ENCODE peak calls at places on chromosome 20, in nine cellular contexts. I, Z, R, F, V, K, G, E and O are unnamed samples.

GRCh38 chr20:64145458-64146300 is 18.6 kb upstream of the MYT1 start:
- DNase-seq in I (no peak), E (no peak), R (no peak), F (no peak), V (no peak), K (no peak), Z (peak), G (peak), O (no peak)

GRCh38 chr20:53001502-53002301 is 29.5 kb downstream of the TSHZ2 start:
- DNase-seq in V (no peak), K (no peak), I (peak), Z (no peak), G (no peak), R (no peak), E (no peak), F (no peak), O (no peak)

GRCh38 chr20:36462440-36463211 is 78.7 kb upstream of the MYL9 start:
- DNase-seq in I (peak), E (peak), K (peak), Z (peak), R (peak), G (peak), V (peak), F (no peak), O (no peak)

GRCh38 chr20:50003253-50003656 is 20.5 kb downstream of the SNAI1 start:
- DNase-seq in E (no peak), F (peak), I (peak), Z (no peak), V (no peak), R (peak), K (no peak), G (no peak), O (no peak)

GRCh38 chr20:7943891-7944290 is 3.6 kb upstream of the HAO1 start:
- DNase-seq in V (no peak), R (no peak), Z (no peak), K (no peak), F (no peak), G (no peak), I (no peak), E (no peak), O (no peak)

GRCh38 chr20:5592823-5593761 is 157.1 kb upstream of the SHLD1 start:
- DNase-seq in G (no peak), Z (no peak), R (no peak), F (no peak), E (no peak), I (no peak), V (no peak), K (no peak), O (no peak)

GRCh38 chr20:19212524-19213502 is at the start of gene SLC24A3:
- DNase-seq in Z (peak), V (peak), F (no peak), R (peak), K (peak), E (peak), G (no peak), I (peak), O (no peak)

GRCh38 chr20:50919567-50919966 is 11.7 kb downstream of the ADNP start:
- DNase-seq in I (peak), E (peak), G (no peak), Z (peak), F (no peak), R (peak), K (no peak), V (no peak), O (no peak)

GRCh38 chr20:64160118-64160517 is 4.1 kb upstream of the MYT1 start:
- DNase-seq in I (no peak), F (no peak), Z (no peak), G (no peak), V (peak), R (no peak), K (no peak), E (no peak), O (no peak)

GRCh38 chr20:23690581-23690980 is 1.7 kb upstream of the CST4 start:
- DNase-seq in V (no peak), K (no peak), I (no peak), Z (no peak), E (no peak), R (no peak), F (no peak), G (no peak), O (no peak)

GRCh38 chr20:48595495-48596475 is 232.0 kb downstream of the PREX1 start:
- DNase-seq in F (no peak), G (no peak), E (no peak), I (no peak), Z (peak), K (no peak), V (no peak), R (no peak), O (no peak)

GRCh38 chr20:62886709-62887058 is 25.1 kb upstream of the TCFL5 start:
- DNase-seq in R (no peak), K (no peak), I (no peak), F (no peak), E (no peak), V (no peak), G (no peak), Z (no peak), O (no peak)

GRCh38 chr20:3405696-3406358 is 1.6 kb downstream of the DNAAF9 start:
- DNase-seq in G (no peak), E (no peak), Z (no peak), K (no peak), I (no peak), F (no peak), V (no peak), R (no peak), O (no peak)

GRCh38 chr20:51469578-51470520 is 72.7 kb downstream of the NFATC2 start:
- DNase-seq in Z (no peak), V (no peak), I (no peak), R (no peak), E (peak), K (no peak), G (no peak), F (no peak), O (no peak)

GRCh38 chr20:10519361-10520048 is 84.4 kb downstream of the SLX4IP start:
- DNase-seq in I (peak), Z (no peak), G (no peak), V (no peak), R (no peak), F (no peak), K (no peak), E (no peak), O (no peak)

GRCh38 chr20:568865-569415 is 25.4 kb upstream of the CSNK2A1 start:
- DNase-seq in I (no peak), R (no peak), E (no peak), V (no peak), K (no peak), F (no peak), Z (no peak), G (no peak), O (no peak)

GRCh38 chr20:20603339-20603990 is 109.0 kb downstream of the RALGAPA2 start:
- DNase-seq in G (no peak), F (no peak), I (no peak), K (no peak), Z (no peak), V (no peak), E (no peak), R (peak), O (no peak)

GRCh38 chr20:33908351-33908750 is 85.4 kb upstream of the RALY start:
- DNase-seq in V (no peak), I (no peak), Z (no peak), G (no peak), K (no peak), R (no peak), E (no peak), F (no peak), O (no peak)

GRCh38 chr20:10667560-10668167 is 6.1 kb downstream of the JAG1 start:
- DNase-seq in V (peak), G (no peak), I (no peak), R (peak), Z (no peak), K (no peak), E (no peak), F (no peak), O (no peak)

GRCh38 chr20:12023169-12023795 is 105.6 kb downstream of the BTBD3 start:
- DNase-seq in I (no peak), R (no peak), K (no peak), G (no peak), E (no peak), F (no peak), V (no peak), Z (no peak), O (no peak)

GRCh38 chr20:12152996-12153395 is 235.3 kb downstream of the BTBD3 start:
- DNase-seq in I (peak), V (no peak), E (no peak), Z (no peak), F (peak), K (no peak), R (no peak), G (no peak), O (no peak)

GRCh38 chr20:4036351-4036750 is 21.0 kb upstream of the RNF24 start:
- DNase-seq in V (no peak), G (no peak), I (no peak), R (no peak), Z (no peak), F (no peak), K (no peak), E (no peak), O (no peak)

GRCh38 chr20:63819224-63819917 is 11.7 kb downstream of the ZBTB46 start:
- DNase-seq in Z (no peak), V (no peak), R (peak), K (no peak), G (no peak), E (peak), I (no peak), F (no peak), O (no peak)

GRCh38 chr20:48818481-48818987 is 9.3 kb downstream of the PREX1 start:
- DNase-seq in I (no peak), Z (no peak), V (no peak), F (no peak), G (peak), E (no peak), R (no peak), K (no peak), O (no peak)

GRCh38 chr20:58718121-58718563 is 25.5 kb downstream of the NPEPL1 start:
- DNase-seq in Z (no peak), F (no peak), V (no peak), I (no peak), R (no peak), G (no peak), K (no peak), E (no peak), O (no peak)

GRCh38 chr20:46324960-46325703 is 16.8 kb upstream of the CDH22 start:
- DNase-seq in Z (no peak), E (no peak), V (peak), R (peak), K (no peak), F (no peak), G (peak), I (no peak), O (no peak)

GRCh38 chr20:63968928-63969760 is 586 bp downstream of the ZNF512B start:
- DNase-seq in V (peak), K (peak), Z (no peak), E (peak), F (no peak), I (no peak), R (no peak), G (peak), O (no peak)

GRCh38 chr20:19211661-19212523 is 550 bp upstream of the SLC24A3 start:
- DNase-seq in E (peak), F (no peak), G (no peak), K (no peak), R (no peak), V (peak), I (peak), Z (peak), O (no peak)

GRCh38 chr20:15699431-15700146 is 873.7 kb downstream of the KIF16B start:
- DNase-seq in V (no peak), E (peak), F (no peak), Z (no peak), G (no peak), R (no peak), K (no peak), I (no peak), O (no peak)

GRCh38 chr20:39588148-39588757 is 626.1 kb downstream of the DHX35 start:
- DNase-seq in I (no peak), G (no peak), E (no peak), R (no peak), F (no peak), K (no peak), V (no peak), Z (no peak), O (no peak)

GRCh38 chr20:36957875-36958667 is 6.6 kb upstream of the SAMHD1 start:
- DNase-seq in I (no peak), G (no peak), F (no peak), E (no peak), K (no peak), V (no peak), Z (no peak), R (no peak), O (no peak)

GRCh38 chr20:23622839-23623343 is 14.9 kb downstream of the CST3 start:
- DNase-seq in G (no peak), R (peak), K (peak), V (no peak), I (peak), F (peak), Z (peak), E (peak), O (no peak)

GRCh38 chr20:4875578-4876067 is 125.7 kb downstream of the SLC23A2 start:
- DNase-seq in V (no peak), G (no peak), I (no peak), E (no peak), K (no peak), Z (no peak), R (no peak), F (no peak), O (no peak)

GRCh38 chr20:32707691-32708581 is 34.2 kb upstream of the C20orf203 start:
- DNase-seq in Z (no peak), I (peak), F (no peak), V (no peak), E (no peak), R (no peak), G (no peak), K (peak), O (no peak)

GRCh38 chr20:3247638-3248037 is 8.6 kb upstream of the SLC4A11 start:
- DNase-seq in I (no peak), F (no peak), R (no peak), Z (no peak), E (no peak), V (no peak), K (no peak), G (no peak), O (no peak)

GRCh38 chr20:45341939-45342862 is 6.0 kb downstream of the SDC4 start:
- DNase-seq in E (peak), K (peak), F (no peak), Z (peak), V (peak), I (peak), G (no peak), R (peak), O (peak)

GRCh38 chr20:64113444-64113775 is 6.0 kb upstream of the NPBWR2 start:
- DNase-seq in I (no peak), V (no peak), K (no peak), Z (no peak), F (no peak), E (peak), R (no peak), G (no peak), O (no peak)

GRCh38 chr20:48350291-48350988 is 477.4 kb downstream of the PREX1 start:
- DNase-seq in R (no peak), F (no peak), V (peak), E (no peak), K (no peak), I (no peak), G (no peak), Z (no peak), O (no peak)

GRCh38 chr20:56440346-56441007 is 27.9 kb upstream of the RTF2 start:
- DNase-seq in E (no peak), R (no peak), Z (no peak), I (peak), V (no peak), G (peak), F (no peak), K (no peak), O (no peak)

DNA sequence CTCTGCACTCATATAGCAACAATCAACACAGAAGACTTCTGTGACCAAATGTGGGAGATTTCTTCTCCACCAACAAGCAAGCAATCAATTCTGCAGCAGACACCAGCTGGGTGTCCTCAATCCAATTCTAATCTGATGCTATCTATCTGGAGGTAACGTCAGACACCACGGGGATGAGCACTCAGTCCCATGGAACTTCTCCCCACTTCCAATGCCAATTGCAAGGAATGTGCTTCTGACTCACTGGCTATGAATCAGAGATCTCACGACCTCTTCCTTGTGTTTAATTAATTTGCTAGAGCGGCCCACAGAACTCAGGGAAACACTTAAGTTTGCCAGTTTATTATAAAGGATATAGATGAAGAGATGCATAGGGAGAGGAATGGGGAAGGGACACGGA is 103.5 kb upstream of the SIRPG start:
- DNase-seq in E (no peak), F (peak), K (no peak), G (no peak), Z (no peak), R (peak), I (peak), V (no peak), O (no peak)
- H3K27ac ChIP-seq in E (no peak), F (peak), K (no peak), G (no peak), Z (no peak), R (no peak), I (no peak), V (no peak), O (no peak)

GRCh38 chr20:31705191-31705590 is 17.5 kb downstream of the BCL2L1 start:
- DNase-seq in K (no peak), V (no peak), E (no peak), R (no peak), G (no peak), I (no peak), Z (no peak), F (no peak), O (no peak)
- H3K27ac ChIP-seq in K (peak), V (no peak), E (no peak), R (peak), G (peak), I (no peak), Z (peak), F (no peak), O (peak)

GRCh38 chr20:41163821-41164220 is 26.5 kb downstream of the PLCG1 start:
- DNase-seq in I (no peak), Z (no peak), G (no peak), V (no peak), F (no peak), E (no peak), K (no peak), R (no peak), O (no peak)

GRCh38 chr20:41160686-41161085 is 23.3 kb downstream of the PLCG1 start:
- DNase-seq in E (no peak), R (no peak), V (no peak), G (no peak), I (no peak), K (no peak), Z (no peak), F (no peak), O (no peak)

GRCh38 chr20:41162396-41162795 is 25.1 kb downstream of the PLCG1 start:
- DNase-seq in E (no peak), Z (no peak), F (no peak), R (no peak), K (no peak), I (no peak), V (no peak), G (no peak), O (no peak)

GRCh38 chr20:41159547-41159946 is 22.2 kb downstream of the PLCG1 start:
- DNase-seq in I (no peak), Z (no peak), V (no peak), G (no peak), R (no peak), F (no peak), E (no peak), K (no peak), O (no peak)

GRCh38 chr20:41161886-41162285 is 24.5 kb downstream of the PLCG1 start:
- DNase-seq in V (no peak), R (no peak), K (no peak), I (no peak), F (no peak), Z (no peak), E (no peak), G (no peak), O (no peak)
- H3K27ac ChIP-seq in V (no peak), R (peak), K (no peak), I (no peak), F (no peak), Z (peak), E (no peak), G (no peak), O (no peak)

GRCh38 chr20:43840382-43841070 is 74.1 kb upstream of the TOX2 start:
- DNase-seq in K (no peak), F (no peak), I (peak), E (no peak), V (peak), G (peak), R (peak), Z (no peak), O (no peak)

GRCh38 chr20:43844778-43845614 is 69.7 kb upstream of the TOX2 start:
- DNase-seq in Z (no peak), E (no peak), R (peak), F (peak), I (peak), K (no peak), G (no peak), V (no peak), O (no peak)

GRCh38 chr20:43843965-43844660 is 70.5 kb upstream of the TOX2 start:
- DNase-seq in R (no peak), G (no peak), Z (no peak), F (no peak), V (no peak), E (no peak), I (no peak), K (no peak), O (no peak)

GRCh38 chr20:43842126-43843020 is 72.3 kb upstream of the TOX2 start:
- DNase-seq in R (no peak), F (no peak), E (no peak), K (no peak), I (no peak), Z (no peak), G (no peak), V (no peak), O (no peak)

DNA sequence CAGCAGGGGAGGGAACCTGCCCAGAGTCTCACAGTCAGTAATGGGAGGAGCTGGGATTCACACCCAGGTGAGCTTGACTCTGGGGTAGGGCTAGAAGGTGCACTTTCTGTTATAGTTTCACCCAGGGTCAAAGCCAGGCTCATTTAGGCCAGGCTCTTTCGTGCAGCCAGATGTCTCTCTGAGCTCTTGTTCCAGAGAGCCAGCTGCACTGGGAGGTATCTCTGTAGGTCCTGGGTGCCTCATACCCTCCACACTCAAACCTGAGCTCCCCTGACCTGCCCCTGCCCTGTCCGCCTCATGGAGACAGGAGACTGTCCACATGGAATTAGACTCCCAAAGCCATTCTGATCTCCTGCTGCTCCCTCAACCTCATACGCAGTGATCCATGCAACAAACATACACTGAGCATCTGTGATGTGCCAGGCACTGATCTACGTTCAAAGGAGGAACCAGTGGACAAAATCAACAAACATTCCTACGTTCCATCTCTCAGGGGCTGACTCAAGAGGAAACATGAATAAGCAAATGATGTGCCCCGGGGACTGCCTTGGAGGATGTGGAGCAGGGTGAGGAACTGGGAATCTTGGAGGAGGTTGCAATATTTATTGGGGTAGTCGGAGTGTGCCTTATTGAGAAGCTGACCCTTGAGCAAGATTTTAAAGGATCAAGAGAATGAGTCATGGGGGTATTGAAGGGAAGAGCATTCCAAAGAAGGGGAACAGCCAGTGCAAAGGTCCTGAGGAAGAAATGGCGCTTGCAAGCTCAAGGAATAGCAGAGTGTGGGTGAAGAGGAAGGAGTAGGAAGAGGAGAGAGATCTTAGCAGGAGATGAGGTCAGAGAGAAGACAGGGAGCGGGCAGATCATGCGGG is 71.3 kb upstream of the TOX2 start:
- DNase-seq in E (no peak), R (peak), V (no peak), I (peak), K (no peak), G (no peak), Z (no peak), F (peak), O (no peak)
- H3K27ac ChIP-seq in E (no peak), R (no peak), V (no peak), I (peak), K (no peak), G (no peak), Z (no peak), F (peak), O (no peak)

DNA sequence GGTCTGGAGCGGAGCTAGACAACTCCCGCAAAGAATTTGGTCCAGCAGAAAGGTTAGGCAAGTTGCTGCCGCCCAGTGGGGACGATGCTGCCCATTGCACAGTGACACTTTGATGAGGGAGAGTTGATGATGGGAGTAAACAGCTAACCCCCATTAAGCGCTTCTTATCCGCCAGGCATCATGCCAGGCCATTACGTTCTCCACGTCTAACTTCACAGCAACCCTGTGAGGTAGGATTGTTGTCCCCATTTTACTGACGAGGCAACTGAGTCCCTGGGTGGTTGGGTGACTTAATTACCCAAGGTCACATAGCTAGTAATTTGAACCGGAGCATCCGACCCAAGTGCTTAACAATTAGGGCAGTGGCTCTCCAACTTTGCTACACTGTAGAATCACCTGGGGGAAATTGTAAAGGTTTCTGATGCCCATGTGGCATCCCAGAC is 731 bp downstream of the RALGAPB start:
- DNase-seq in I (peak), F (no peak), R (no peak), E (no peak), Z (no peak), K (peak), G (no peak), V (peak), O (no peak)
- H3K27ac ChIP-seq in I (peak), F (peak), R (peak), E (no peak), Z (peak), K (no peak), G (peak), V (no peak), O (no peak)